ENCODE peak calls at places on chromosomes 12 and 14, in four cellular contexts. J is activated CD8-positive, alpha-beta memory T cell treated with anti-CD3 and anti-CD28 coated beads for 24 hours; L is left ventricle myocardium superior; C is adrenal gland. D is an unnamed sample.

GRCh38 chr12:87807127-87807526 is 222.1 kb downstream of the C12orf50 start:
- DNase-seq in J (no peak), L (no peak), C (no peak), D (no peak)

GRCh38 chr12:27333311-27334009 is 824 bp downstream of the BMAL2 start:
- DNase-seq in J (peak), L (peak), C (peak), D (no peak)

GRCh38 chr12:112978163-112979081 is at the start of gene OAS2:
- DNase-seq in J (peak), L (peak), C (peak), D (peak)

GRCh38 chr14:99281396-99281795 is 9.4 kb upstream of the BCL11B start:
- DNase-seq in J (no peak), L (no peak), C (no peak), D (no peak)

GRCh38 chr12:80353254-80353653 is 90.8 kb upstream of the PTPRQ start:
- DNase-seq in J (no peak), L (no peak), C (no peak), D (no peak)

GRCh38 chr12:107304588-107305532 is 211.5 kb upstream of the CRY1 start:
- DNase-seq in J (no peak), L (no peak), C (no peak), D (no peak)

GRCh38 chr12:46107591-46107990 is 117.2 kb upstream of the SCAF11 start:
- DNase-seq in J (no peak), L (no peak), C (no peak), D (no peak)

GRCh38 chr14:65164068-65164824 is 61.9 kb upstream of the MAX start:
- DNase-seq in J (no peak), L (no peak), C (no peak), D (no peak)

GRCh38 chr14:70812124-70812818 is 3.0 kb upstream of the MAP3K9 start:
- DNase-seq in J (no peak), L (no peak), C (no peak), D (no peak)

GRCh38 chr12:65278576-65279386 is at the start of gene MSRB3:
- DNase-seq in J (peak), L (peak), C (peak), D (peak)

GRCh38 chr14:96246535-96246839 is 9.5 kb upstream of the BDKRB1 start:
- DNase-seq in J (no peak), L (no peak), C (no peak), D (no peak)

GRCh38 chr12:122023339-122024131 is 1.9 kb downstream of the BCL7A start:
- DNase-seq in J (no peak), L (peak), C (peak), D (peak)

GRCh38 chr12:49347307-49348237 is 884 bp downstream of the DNAJC22 start:
- DNase-seq in J (peak), L (peak), C (peak), D (peak)

GRCh38 chr12:101696477-101697196 is 803 bp upstream of the CHPT1 start:
- DNase-seq in J (peak), L (peak), C (peak), D (peak)

GRCh38 chr12:46956451-46957035 is 122.9 kb upstream of the PCED1B start:
- DNase-seq in J (no peak), L (no peak), C (no peak), D (no peak)

GRCh38 chr12:4490973-4491372 is 45.4 kb upstream of the FGF6 start:
- DNase-seq in J (no peak), L (no peak), C (no peak), D (no peak)

GRCh38 chr14:99395904-99396530 is 84.6 kb downstream of the SETD3 start:
- DNase-seq in J (peak), L (no peak), C (no peak), D (no peak)

GRCh38 chr14:68784298-68784910 is 8.5 kb downstream of the ZFP36L1 start:
- DNase-seq in J (peak), L (no peak), C (peak), D (peak)

D was measured in heart left ventricle.